ENCODE peak calls at places on chromosomes 2 and 18, in seven cellular contexts. E is HepG2, B is K562, K is GM12878, R is HCT116, Y is SK-N-SH, N is H1. D is an unnamed sample.

GRCh38 chr18:35110554-35111058 is 69.4 kb downstream of the MAPRE2 start:
- DNase-seq in E (no peak), B (peak; percentile 79), K (no peak), R (no peak), Y (no peak), N (no peak), D (no peak)

GRCh38 chr2:162217596-162217995 is 25.6 kb downstream of the FAP start:
- DNase-seq in E (no peak), B (no peak), K (no peak), R (no peak), Y (peak; percentile 8), N (no peak), D (no peak)

GRCh38 chr2:32835148-32835547 is 111.6 kb upstream of the LTBP1 start:
- DNase-seq in E (no peak), B (no peak), K (no peak), R (no peak), Y (no peak), N (no peak), D (no peak)

GRCh38 chr2:207275779-207276178 is 110.0 kb upstream of the KLF7 start:
- DNase-seq in E (no peak), B (no peak), K (no peak), R (no peak), Y (no peak), N (no peak), D (no peak)

GRCh38 chr2:14747447-14747846 is 114.9 kb downstream of the LRATD1 start:
- DNase-seq in E (no peak), B (no peak), K (no peak), R (no peak), Y (no peak), N (no peak), D (no peak)

GRCh38 chr2:106995560-106995959 is 109.6 kb upstream of the ST6GAL2 start:
- DNase-seq in E (no peak), B (no peak), K (no peak), R (no peak), Y (no peak), N (no peak), D (no peak)

GRCh38 chr2:58131191-58132011 is 84.8 kb downstream of the VRK2 start:
- DNase-seq in E (peak; percentile 15), B (no peak), K (no peak), R (no peak), Y (peak; percentile 65), N (no peak), D (no peak)

GRCh38 chr2:78780864-78781583 is 244.5 kb upstream of the REG3G start:
- DNase-seq in E (no peak), B (no peak), K (no peak), R (no peak), Y (no peak), N (no peak), D (no peak)

GRCh38 chr18:48987821-48988220 is 37.1 kb upstream of the SMAD7 start:
- DNase-seq in E (peak; percentile 59), B (no peak), K (no peak), R (no peak), Y (no peak), N (no peak), D (no peak)

GRCh38 chr2:39733070-39733674 is 45.9 kb downstream of the THUMPD2 start:
- DNase-seq in E (no peak), B (no peak), K (no peak), R (no peak), Y (no peak), N (no peak), D (no peak)

GRCh38 chr2:169363570-169364150 is 1.3 kb upstream of the LRP2 start:
- DNase-seq in E (no peak), B (peak; percentile 27), K (no peak), R (no peak), Y (peak; percentile 62), N (peak; percentile 70), D (no peak)

GRCh38 chr2:65071499-65072180 is 15.4 kb downstream of the CEP68 start:
- DNase-seq in E (no peak), B (peak; percentile 39), K (no peak), R (no peak), Y (peak; percentile 48), N (peak; percentile 61), D (no peak)

GRCh38 chr2:47519147-47519537 is 116.2 kb downstream of the MSH2 start:
- DNase-seq in E (no peak), B (no peak), K (no peak), R (no peak), Y (no peak), N (no peak), D (no peak)

GRCh38 chr2:142782942-142783443 is 94.5 kb upstream of the KYNU start:
- DNase-seq in E (no peak), B (no peak), K (no peak), R (no peak), Y (no peak), N (no peak), D (no peak)

GRCh38 chr2:172207916-172208315 is 105.2 kb upstream of the DLX2 start:
- DNase-seq in E (no peak), B (no peak), K (no peak), R (no peak), Y (no peak), N (no peak), D (no peak)

GRCh38 chr2:188089896-188090295 is 201.8 kb upstream of the GULP1 start:
- DNase-seq in E (no peak), B (no peak), K (no peak), R (no peak), Y (no peak), N (no peak), D (no peak)

GRCh38 chr2:42977236-42978174 is 185.1 kb upstream of the HAAO start:
- DNase-seq in E (no peak), B (no peak), K (no peak), R (no peak), Y (no peak), N (no peak), D (no peak)

GRCh38 chr18:9885170-9886004 is at the start of gene TXNDC2:
- DNase-seq in E (no peak), B (peak; percentile 76), K (no peak), R (no peak), Y (no peak), N (no peak), D (no peak)

GRCh38 chr2:175136334-175137215 is 31.4 kb downstream of the ATF2 start:
- DNase-seq in E (no peak), B (no peak), K (no peak), R (no peak), Y (no peak), N (no peak), D (no peak)

GRCh38 chr2:175131252-175131651 is 36.8 kb downstream of the ATF2 start:
- DNase-seq in E (no peak), B (no peak), K (no peak), R (no peak), Y (no peak), N (no peak), D (no peak)

GRCh38 chr2:175137793-175138192 is 30.2 kb downstream of the ATF2 start:
- DNase-seq in E (no peak), B (no peak), K (no peak), R (no peak), Y (no peak), N (no peak), D (no peak)

GRCh38 chr2:175140332-175140731 is 27.7 kb downstream of the ATF2 start:
- DNase-seq in E (no peak), B (no peak), K (no peak), R (no peak), Y (no peak), N (no peak), D (no peak)

DNA sequence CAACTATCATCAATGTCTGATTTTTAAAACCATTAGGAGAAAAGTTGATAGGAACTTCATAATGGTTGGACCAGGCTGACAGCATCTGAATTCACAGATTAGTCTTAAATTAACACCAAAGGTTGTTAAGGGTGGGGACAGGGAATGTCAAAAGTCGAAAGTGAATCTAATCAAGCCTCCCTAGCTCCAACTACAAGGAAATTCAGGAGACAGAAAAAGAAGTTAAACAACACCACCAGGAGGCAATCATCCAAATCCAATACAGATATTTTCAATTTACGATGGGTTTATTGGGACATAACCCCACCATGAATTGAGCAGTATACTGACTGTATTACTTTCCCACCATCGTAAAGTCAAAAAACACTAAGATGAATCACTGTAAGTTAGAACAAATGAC is 32.8 kb downstream of the ATF2 start:
- DNase-seq in E (no peak), B (no peak), K (no peak), R (no peak), Y (no peak), N (no peak), D (no peak)
- TF ChIP-seq CTCF in E (no peak), B (no peak), K (no peak), R (no peak), Y (peak; percentile 22), N (no peak), D (no peak)

DNA sequence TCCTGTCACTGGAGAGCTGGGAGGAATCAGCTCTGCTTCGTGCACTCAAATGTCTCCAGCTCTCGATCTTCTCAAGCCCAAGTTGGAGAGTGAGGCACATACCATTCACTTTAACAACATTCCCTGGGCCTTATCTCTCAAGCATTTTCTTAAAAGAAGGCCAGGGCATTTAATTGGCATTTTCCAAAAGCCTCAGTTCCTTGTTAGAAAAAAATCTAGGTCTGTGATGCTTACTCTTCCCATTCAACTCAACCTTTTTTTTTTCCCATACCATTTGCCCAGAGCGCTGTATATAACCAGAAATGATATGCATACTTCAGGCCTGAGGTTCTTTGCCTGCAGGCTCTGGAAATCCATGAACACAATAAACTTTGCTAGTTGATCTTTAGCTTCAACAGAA is 10.1 kb downstream of the QPCT start:
- DNase-seq in E (no peak), B (no peak), K (no peak), R (no peak), Y (no peak), N (no peak), D (no peak)
- H3K27ac ChIP-seq in E (no peak overlapping the region), B (no peak overlapping the region), K (no peak overlapping the region), R (no peak overlapping the region), Y (no peak overlapping the region), N (no peak overlapping the region), D (no peak overlapping the region)

DNA sequence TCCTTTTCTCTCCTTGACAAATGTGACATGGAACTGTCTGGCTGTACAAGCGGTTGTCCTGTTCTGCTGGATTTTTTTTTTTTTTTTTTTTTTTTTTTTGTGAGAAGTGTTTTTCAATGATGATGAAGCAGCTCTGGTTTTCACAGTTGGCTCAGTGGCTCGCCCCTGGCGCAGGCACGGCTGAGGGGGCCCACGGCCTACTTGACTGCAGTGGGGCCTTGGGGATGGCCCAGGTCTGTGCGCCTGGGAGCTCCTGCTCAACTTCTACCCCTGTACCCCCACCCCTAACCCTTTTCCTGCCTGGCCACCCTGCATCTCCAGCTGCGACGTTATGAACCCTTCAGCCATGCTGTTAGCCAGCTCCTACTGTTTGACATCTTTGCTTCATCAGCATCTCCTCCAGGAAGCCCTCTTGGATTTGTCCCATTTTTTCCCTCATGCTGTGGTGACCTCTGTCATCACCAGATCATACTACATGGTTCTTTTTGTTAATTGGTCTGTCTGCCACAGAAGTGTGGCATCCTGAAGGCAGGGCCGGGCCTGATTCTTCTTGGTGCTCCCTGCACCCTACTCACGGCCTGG is 167.9 kb downstream of the INHBB start:
- DNase-seq in E (no peak), B (no peak), K (no peak), R (no peak), Y (no peak), N (no peak), D (no peak)
- TF ChIP-seq SIN3A in E (no peak), B (no peak), K (no peak), R (no peak), Y (no peak), N (no peak), D (no peak)

GRCh38 chr18:11387880-11388279 is 221.5 kb upstream of the SLC35G4 start:
- DNase-seq in E (peak; percentile 76), B (peak; percentile 42), K (no peak), R (peak; percentile 70), Y (peak; percentile 42), N (no peak), D (peak; percentile 2)
- TF ChIP-seq CTCF in E (peak; percentile 72), B (peak; percentile 57), K (peak; percentile 47), R (no peak), Y (peak; percentile 58), N (peak; percentile 50), D (no peak)